ENCODE peak calls at places on chromosome 7, in five cellular contexts. A is kidney tubule cell, J is left colon, O is HuH-7, H is GM12865. Z is an unnamed sample.

GRCh38 chr7:2956076-2956475 is 87.6 kb downstream of the CARD11 start:
- DNase-seq in A (no peak), H (no peak), O (no peak), J (no peak), Z (no peak)

GRCh38 chr7:139620676-139621344 is 97.3 kb downstream of the CLEC2L start:
- DNase-seq in A (peak), H (peak), O (peak), J (no peak), Z (peak)

GRCh38 chr7:80410081-80410480 is 101.8 kb downstream of the GNAT3 start:
- DNase-seq in A (peak), O (peak), J (no peak), H (no peak), Z (no peak)

GRCh38 chr7:27189560-27190283 is 4.7 kb upstream of the HOXA11 start:
- DNase-seq in O (no peak), H (no peak), J (peak), A (no peak), Z (no peak)

GRCh38 chr7:30159153-30159552 is 24.4 kb downstream of the MTURN start:
- DNase-seq in H (no peak), J (peak), A (no peak), O (no peak), Z (no peak)

GRCh38 chr7:122532406-122533269 is 166.3 kb downstream of the RNF133 start:
- DNase-seq in J (no peak), A (peak), O (peak), H (no peak), Z (no peak)

GRCh38 chr7:44515595-44516268 is 25.3 kb upstream of the NUDCD3 start:
- DNase-seq in J (no peak), H (no peak), A (no peak), O (no peak), Z (no peak)

GRCh38 chr7:157676456-157677255 is 339.9 kb downstream of the DNAJB6 start:
- DNase-seq in J (peak), H (no peak), A (no peak), O (no peak), Z (no peak)

GRCh38 chr7:104096683-104097082 is 107.2 kb upstream of the RELN start:
- DNase-seq in A (peak), O (peak), H (peak), J (no peak), Z (peak)

GRCh38 chr7:44891372-44891771 is 6.0 kb upstream of the PURB start:
- DNase-seq in A (no peak), H (no peak), J (no peak), O (no peak), Z (no peak)

GRCh38 chr7:82110146-82110823 is 333.3 kb downstream of the CACNA2D1 start:
- DNase-seq in H (no peak), A (no peak), O (no peak), J (no peak), Z (no peak)

GRCh38 chr7:7176421-7177043 is 5.8 kb upstream of the C1GALT1 start:
- DNase-seq in H (no peak), O (no peak), A (peak), J (no peak), Z (peak)

GRCh38 chr7:117012284-117013174 is 59.2 kb downstream of the ST7 start:
- DNase-seq in H (peak), O (peak), J (no peak), A (peak), Z (peak)

GRCh38 chr7:50978633-50979215 is 196.0 kb upstream of the GRB10 start:
- DNase-seq in H (no peak), J (no peak), A (peak), O (peak), Z (peak)

GRCh38 chr7:47826754-47827153 is 121.5 kb downstream of the PKD1L1 start:
- DNase-seq in A (no peak), H (no peak), O (no peak), J (no peak), Z (no peak)

GRCh38 chr7:108406474-108406873 is 49.8 kb downstream of the NRCAM start:
- DNase-seq in O (no peak), H (no peak), J (no peak), A (no peak), Z (no peak)

GRCh38 chr7:35727571-35727970 is 32.6 kb upstream of the HERPUD2 start:
- DNase-seq in O (no peak), J (no peak), H (peak), A (no peak), Z (no peak)

Z was measured in A549.